ENCODE peak calls at places on chromosomes 3 and 15, in five cellular contexts. One of them, this sample, is unnamed.
A peak's percentile ranks its signal among the peaks of the same experiment; 100 is the strongest.

GRCh38 chr3:177470200-177470941 is 273.1 kb upstream of the TBL1XR1 start:
- DNase-seq in WERI-Rb-1: no peak
- DNase-seq in neural crest cell: no peak
- DNase-seq in Calu3: no peak
- DNase-seq in fibroblast of lung: peak; percentile 50
- DNase-seq in this sample: no peak

GRCh38 chr3:187802928-187803259 is 57.6 kb upstream of the BCL6 start:
- DNase-seq in fibroblast of lung: no peak
- DNase-seq in WERI-Rb-1: no peak
- DNase-seq in Calu3: no peak
- DNase-seq in neural crest cell: no peak
- DNase-seq in this sample: no peak

GRCh38 chr3:72008226-72008996 is 223.5 kb upstream of the PROK2 start:
- DNase-seq in WERI-Rb-1: no peak
- DNase-seq in Calu3: no peak
- DNase-seq in neural crest cell: no peak
- DNase-seq in fibroblast of lung: peak; percentile 32
- DNase-seq in this sample: no peak

GRCh38 chr15:38603271-38603670 is 38.7 kb upstream of the RASGRP1 start:
- DNase-seq in fibroblast of lung: no peak
- DNase-seq in WERI-Rb-1: no peak
- DNase-seq in neural crest cell: no peak
- DNase-seq in Calu3: no peak
- DNase-seq in this sample: no peak

GRCh38 chr3:113002676-113003075 is 11.9 kb downstream of the GTPBP8 start:
- DNase-seq in Calu3: no peak
- DNase-seq in neural crest cell: no peak
- DNase-seq in fibroblast of lung: no peak
- DNase-seq in WERI-Rb-1: no peak
- DNase-seq in this sample: no peak

GRCh38 chr3:138513073-138513843 is 78.8 kb downstream of the ESYT3 start:
- DNase-seq in Calu3: no peak
- DNase-seq in WERI-Rb-1: no peak
- DNase-seq in neural crest cell: no peak
- DNase-seq in fibroblast of lung: no peak
- DNase-seq in this sample: no peak

GRCh38 chr3:155391583-155391982 is 98.1 kb upstream of the STRIT1 start:
- DNase-seq in WERI-Rb-1: no peak
- DNase-seq in neural crest cell: no peak
- DNase-seq in fibroblast of lung: peak; percentile 89
- DNase-seq in Calu3: peak; percentile 67
- DNase-seq in this sample: no peak

GRCh38 chr3:89227634-89228033 is 120.2 kb downstream of the EPHA3 start:
- DNase-seq in neural crest cell: no peak
- DNase-seq in WERI-Rb-1: no peak
- DNase-seq in Calu3: no peak
- DNase-seq in fibroblast of lung: peak; percentile 37
- DNase-seq in this sample: no peak

GRCh38 chr3:8938021-8938420 is 25.3 kb downstream of the RAD18 start:
- DNase-seq in neural crest cell: no peak
- DNase-seq in Calu3: no peak
- DNase-seq in WERI-Rb-1: no peak
- DNase-seq in fibroblast of lung: peak; percentile 57
- DNase-seq in this sample: no peak

GRCh38 chr3:23750573-23751484 is 54.9 kb upstream of the UBE2E1 start:
- DNase-seq in neural crest cell: no peak
- DNase-seq in fibroblast of lung: no peak
- DNase-seq in WERI-Rb-1: no peak
- DNase-seq in Calu3: no peak
- DNase-seq in this sample: no peak

GRCh38 chr15:100937171-100937570 is 18.0 kb downstream of the LRRK1 start:
- DNase-seq in neural crest cell: no peak
- DNase-seq in WERI-Rb-1: no peak
- DNase-seq in Calu3: no peak
- DNase-seq in fibroblast of lung: no peak
- DNase-seq in this sample: no peak

GRCh38 chr15:100931143-100931890 is 12.2 kb downstream of the LRRK1 start:
- DNase-seq in WERI-Rb-1: no peak
- DNase-seq in fibroblast of lung: no peak
- DNase-seq in neural crest cell: no peak
- DNase-seq in Calu3: no peak
- DNase-seq in this sample: no peak

GRCh38 chr15:100932676-100933348 is 13.7 kb downstream of the LRRK1 start:
- DNase-seq in Calu3: no peak
- DNase-seq in WERI-Rb-1: no peak
- DNase-seq in neural crest cell: no peak
- DNase-seq in fibroblast of lung: no peak
- DNase-seq in this sample: no peak

GRCh38 chr15:100934166-100934565 is 15.0 kb downstream of the LRRK1 start:
- DNase-seq in WERI-Rb-1: no peak
- DNase-seq in Calu3: no peak
- DNase-seq in neural crest cell: no peak
- DNase-seq in fibroblast of lung: no peak
- DNase-seq in this sample: no peak

GRCh38 chr15:100934735-100935134 is 15.6 kb downstream of the LRRK1 start:
- DNase-seq in neural crest cell: no peak
- DNase-seq in Calu3: no peak
- DNase-seq in fibroblast of lung: no peak
- DNase-seq in WERI-Rb-1: no peak
- DNase-seq in this sample: no peak
- TF ChIP-seq CTCF in neural crest cell: no peak
- TF ChIP-seq CTCF in Calu3: no peak
- TF ChIP-seq CTCF in fibroblast of lung: peak; percentile 3
- TF ChIP-seq CTCF in WERI-Rb-1: no peak
- TF ChIP-seq CTCF in this sample: no peak

GRCh38 chr3:179565496-179565895 is 2.8 kb downstream of the ACTL6A start:
- DNase-seq in fibroblast of lung: no peak
- DNase-seq in neural crest cell: no peak
- DNase-seq in Calu3: no peak
- DNase-seq in WERI-Rb-1: no peak
- DNase-seq in this sample: no peak

GRCh38 chr3:179560791-179561190 is 1.9 kb upstream of the ACTL6A start:
- DNase-seq in neural crest cell: no peak
- DNase-seq in fibroblast of lung: no peak
- DNase-seq in Calu3: no peak
- DNase-seq in WERI-Rb-1: no peak
- DNase-seq in this sample: no peak

GRCh38 chr3:179562467-179563297 is at the start of gene ACTL6A:
- DNase-seq in neural crest cell: peak; percentile 99
- DNase-seq in Calu3: peak; percentile 100
- DNase-seq in fibroblast of lung: peak; percentile 99
- DNase-seq in WERI-Rb-1: peak; percentile 100
- DNase-seq in this sample: peak; percentile 100

GRCh38 chr3:179558742-179559364 is 3.9 kb upstream of the ACTL6A start:
- DNase-seq in Calu3: peak; percentile 79
- DNase-seq in fibroblast of lung: peak; percentile 58
- DNase-seq in neural crest cell: peak; percentile 58
- DNase-seq in WERI-Rb-1: peak; percentile 66
- DNase-seq in this sample: peak; percentile 69

DNA sequence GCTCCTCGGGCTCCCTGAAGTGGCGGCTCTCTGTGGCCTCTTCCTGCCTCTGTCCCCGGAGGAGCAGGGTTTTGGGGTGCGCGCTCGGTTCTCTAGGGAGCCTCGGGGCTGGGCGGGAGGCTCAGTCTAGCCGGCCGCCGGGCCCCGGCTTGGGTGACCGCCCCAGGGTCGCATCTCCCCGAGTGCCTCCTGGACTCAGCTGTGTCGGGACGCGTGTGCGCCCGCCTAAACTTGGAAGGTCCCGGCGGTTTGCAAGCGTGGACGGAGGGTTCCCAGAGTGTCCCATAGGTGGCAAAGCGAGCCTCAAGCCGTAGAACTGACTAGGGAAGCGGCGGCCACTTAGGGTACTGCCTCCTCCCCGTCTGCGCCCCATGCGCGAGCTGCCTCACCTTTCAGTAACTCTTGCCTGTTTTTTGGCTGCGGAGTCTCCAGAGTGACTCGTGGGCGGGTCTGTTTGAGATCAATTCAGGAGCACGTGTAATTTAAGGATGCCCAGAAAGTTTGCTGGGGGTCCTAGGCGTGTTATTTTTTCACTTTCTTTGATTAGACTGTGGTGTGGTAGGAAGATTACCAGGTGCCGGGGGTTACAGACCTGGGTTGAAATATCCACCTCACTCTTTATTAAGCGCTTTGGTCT is 690 bp downstream of the ACTL6A start:
- DNase-seq in Calu3: peak; percentile 92
- DNase-seq in WERI-Rb-1: peak; percentile 74
- DNase-seq in fibroblast of lung: peak; percentile 70
- DNase-seq in neural crest cell: peak; percentile 51
- DNase-seq in this sample: peak; percentile 68
- TF ChIP-seq CTCF in Calu3: peak; percentile 83
- TF ChIP-seq CTCF in WERI-Rb-1: peak; percentile 50
- TF ChIP-seq CTCF in fibroblast of lung: peak; percentile 32
- TF ChIP-seq CTCF in neural crest cell: peak; percentile 65
- TF ChIP-seq CTCF in this sample: peak; percentile 65

GRCh38 chr3:21169858-21170257 is 581.2 kb downstream of the ZNF385D start:
- DNase-seq in fibroblast of lung: no peak
- DNase-seq in Calu3: no peak
- DNase-seq in neural crest cell: no peak
- DNase-seq in WERI-Rb-1: no peak
- DNase-seq in this sample: no peak

GRCh38 chr3:21174461-21174860 is 576.5 kb downstream of the ZNF385D start:
- DNase-seq in Calu3: no peak
- DNase-seq in fibroblast of lung: peak; percentile 89
- DNase-seq in WERI-Rb-1: no peak
- DNase-seq in neural crest cell: no peak
- DNase-seq in this sample: no peak

DNA sequence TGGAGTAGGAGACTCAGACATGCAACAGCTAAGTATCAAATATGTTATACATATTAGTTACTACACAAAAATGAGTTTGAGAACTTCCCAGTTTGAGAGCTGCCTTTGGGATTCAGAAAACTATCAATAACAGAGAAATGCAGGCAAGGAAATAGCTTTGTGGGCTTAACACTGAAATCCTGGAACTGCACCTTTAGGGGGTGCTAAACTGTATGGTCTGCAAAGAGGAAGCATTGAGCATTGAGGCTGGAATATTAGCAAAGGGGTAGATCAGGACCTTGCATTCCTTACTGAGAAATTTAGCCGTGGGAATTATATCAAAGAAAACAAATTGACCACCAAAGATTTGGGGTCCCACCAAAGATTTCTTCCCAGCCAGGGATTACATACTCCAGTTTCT is 580.0 kb downstream of the ZNF385D start:
- DNase-seq in fibroblast of lung: peak; percentile 6
- DNase-seq in Calu3: peak; percentile 27
- DNase-seq in WERI-Rb-1: peak; percentile 26
- DNase-seq in neural crest cell: peak; percentile 3
- DNase-seq in this sample: no peak
- TF ChIP-seq CTCF in fibroblast of lung: peak; percentile 15
- TF ChIP-seq CTCF in Calu3: peak; percentile 27
- TF ChIP-seq CTCF in WERI-Rb-1: peak; percentile 63
- TF ChIP-seq CTCF in neural crest cell: peak; percentile 62
- TF ChIP-seq CTCF in this sample: peak; percentile 76

GRCh38 chr3:104628185-104628789 is 738.4 kb upstream of the ALCAM start:
- DNase-seq in WERI-Rb-1: no peak
- DNase-seq in neural crest cell: no peak
- DNase-seq in fibroblast of lung: peak; percentile 65
- DNase-seq in Calu3: peak; percentile 10
- DNase-seq in this sample: no peak
- TF ChIP-seq CTCF in WERI-Rb-1: peak; percentile 47
- TF ChIP-seq CTCF in neural crest cell: peak; percentile 78
- TF ChIP-seq CTCF in fibroblast of lung: peak; percentile 58
- TF ChIP-seq CTCF in Calu3: no peak
- TF ChIP-seq CTCF in this sample: peak; percentile 84

GRCh38 chr3:55516391-55517030 is 29.4 kb upstream of the WNT5A start:
- DNase-seq in neural crest cell: no peak
- DNase-seq in fibroblast of lung: no peak
- DNase-seq in Calu3: no peak
- DNase-seq in WERI-Rb-1: no peak
- DNase-seq in this sample: no peak

GRCh38 chr3:55521086-55522060 is 34.3 kb upstream of the WNT5A start:
- DNase-seq in fibroblast of lung: peak; percentile 75
- DNase-seq in neural crest cell: no peak
- DNase-seq in Calu3: no peak
- DNase-seq in WERI-Rb-1: no peak
- DNase-seq in this sample: no peak

GRCh38 chr3:55519016-55519415 is 31.9 kb upstream of the WNT5A start:
- DNase-seq in WERI-Rb-1: no peak
- DNase-seq in neural crest cell: no peak
- DNase-seq in fibroblast of lung: peak; percentile 84
- DNase-seq in Calu3: no peak
- DNase-seq in this sample: no peak

GRCh38 chr3:55515550-55516246 is 28.6 kb upstream of the WNT5A start:
- DNase-seq in fibroblast of lung: no peak
- DNase-seq in WERI-Rb-1: no peak
- DNase-seq in Calu3: no peak
- DNase-seq in neural crest cell: no peak
- DNase-seq in this sample: no peak

GRCh38 chr3:55518451-55518850 is 31.3 kb upstream of the WNT5A start:
- DNase-seq in neural crest cell: no peak
- DNase-seq in fibroblast of lung: peak; percentile 69
- DNase-seq in WERI-Rb-1: no peak
- DNase-seq in Calu3: peak; percentile 17
- DNase-seq in this sample: no peak
- TF ChIP-seq CTCF in neural crest cell: peak; percentile 31
- TF ChIP-seq CTCF in fibroblast of lung: no peak
- TF ChIP-seq CTCF in WERI-Rb-1: no peak
- TF ChIP-seq CTCF in Calu3: no peak
- TF ChIP-seq CTCF in this sample: no peak

GRCh38 chr3:43699864-43700263 is 9.1 kb downstream of the ABHD5 start:
- DNase-seq in fibroblast of lung: no peak
- DNase-seq in neural crest cell: no peak
- DNase-seq in Calu3: peak; percentile 26
- DNase-seq in WERI-Rb-1: peak; percentile 24
- DNase-seq in this sample: no peak
- TF ChIP-seq CTCF in fibroblast of lung: no peak
- TF ChIP-seq CTCF in neural crest cell: peak; percentile 45
- TF ChIP-seq CTCF in Calu3: peak; percentile 23
- TF ChIP-seq CTCF in WERI-Rb-1: peak; percentile 32
- TF ChIP-seq CTCF in this sample: no peak

This sample was measured in glutamatergic neuron.